ENCODE peak calls at places on chromosome 4, in five cellular contexts. Z is left cardiac atrium, L is MV-4-11, J is dorsolateral prefrontal cortex, W is mesothelial cell of epicardium. K is an unnamed sample.

GRCh38 chr4:79132826-79133225 is 193.0 kb downstream of the NAA11 start:
- DNase-seq in J (no peak), L (no peak), W (no peak), Z (no peak), K (no peak)

GRCh38 chr4:72323227-72323626 is 245.8 kb downstream of the ADAMTS3 start:
- DNase-seq in L (no peak), W (no peak), J (no peak), Z (no peak), K (no peak)

GRCh38 chr4:38085394-38086150 is 125.4 kb downstream of the PTTG2 start:
- DNase-seq in L (no peak), J (no peak), W (no peak), Z (no peak), K (no peak)

GRCh38 chr4:19700951-19701350 is 550.8 kb upstream of the SLIT2 start:
- DNase-seq in L (no peak), Z (no peak), J (no peak), W (no peak), K (no peak)

GRCh38 chr4:184255917-184256642 is 38.4 kb upstream of the ENPP6 start:
- DNase-seq in L (no peak), J (no peak), W (no peak), Z (no peak), K (no peak)

GRCh38 chr4:110106946-110107325 is 91.5 kb downstream of the ELOVL6 start:
- DNase-seq in W (no peak), L (no peak), Z (no peak), J (no peak), K (no peak)

GRCh38 chr4:21792736-21793135 is 155.8 kb downstream of the KCNIP4 start:
- DNase-seq in W (no peak), Z (no peak), L (no peak), J (no peak), K (no peak)

GRCh38 chr4:68865760-68866159 is 50.0 kb downstream of the UGT2B10 start:
- DNase-seq in W (no peak), L (no peak), Z (no peak), J (no peak), K (no peak)

GRCh38 chr4:101211146-101211553 is 136.2 kb downstream of the PPP3CA start:
- DNase-seq in L (no peak), W (no peak), Z (no peak), J (no peak), K (no peak)

GRCh38 chr4:70958681-70959080 is 34.8 kb upstream of the DCK start:
- DNase-seq in Z (no peak), J (no peak), L (no peak), W (no peak), K (no peak)

GRCh38 chr4:6335040-6335590 is 65.5 kb downstream of the WFS1 start:
- DNase-seq in J (no peak), W (no peak), Z (no peak), L (no peak), K (no peak)

GRCh38 chr4:84966382-84967291 is at the start of gene WDFY3:
- DNase-seq in Z (peak), W (peak), J (peak), L (peak), K (peak)

GRCh38 chr4:6688879-6689505 is 4.7 kb upstream of the S100P start:
- DNase-seq in W (peak), L (peak), J (peak), Z (no peak), K (no peak)

GRCh38 chr4:184310171-184310567 is 92.5 kb upstream of the ENPP6 start:
- DNase-seq in L (no peak), Z (no peak), W (no peak), J (no peak), K (no peak)

GRCh38 chr4:37805091-37805490 is 21.4 kb upstream of the PGM2 start:
- DNase-seq in J (no peak), W (no peak), Z (no peak), L (no peak), K (no peak)

GRCh38 chr4:87073570-87074470 is 139.0 kb downstream of the AFF1 start:
- DNase-seq in W (no peak), Z (peak), J (peak), L (peak), K (peak)

GRCh38 chr4:89482248-89482647 is 174.6 kb upstream of the GPRIN3 start:
- DNase-seq in J (no peak), W (no peak), Z (no peak), L (no peak), K (no peak)

GRCh38 chr4:60155088-60155487 is 1045.0 kb upstream of the ADGRL3 start:
- DNase-seq in L (no peak), Z (no peak), J (no peak), W (no peak), K (no peak)

GRCh38 chr4:79906996-79907395 is 166.0 kb downstream of the ANTXR2 start:
- DNase-seq in Z (no peak), L (peak), J (no peak), W (no peak), K (no peak)

GRCh38 chr4:8700576-8700975 is 108.0 kb downstream of the CPZ start:
- DNase-seq in J (no peak), W (no peak), Z (no peak), L (no peak), K (no peak)

K was measured in head of caudate nucleus.